ENCODE peak calls at places on chromosome 9, in ten cellular contexts. U, W, Q, C, F, Y, E, Z, O and K are unnamed samples.

GRCh38 chr9:14710804-14711203 is 11.7 kb downstream of the CER1 start:
- DNase-seq in U (no peak), W (no peak), Q (no peak), C (no peak), F (no peak), Y (no peak), E (peak), Z (no peak), O (no peak), K (no peak)

GRCh38 chr9:69131682-69132081 is 42.4 kb upstream of the TJP2 start:
- DNase-seq in U (no peak), W (no peak), Q (no peak), C (peak), F (no peak), Y (no peak), E (no peak), Z (no peak), O (no peak), K (peak)

GRCh38 chr9:121735065-121735791 is 83.8 kb downstream of the DAB2IP start:
- DNase-seq in U (no peak), W (peak), Q (no peak), C (no peak), F (peak), Y (no peak), E (no peak), Z (no peak), O (no peak), K (peak)

GRCh38 chr9:136462664-136463063 is 20.2 kb downstream of the SEC16A start:
- DNase-seq in U (no peak), W (no peak), Q (no peak), C (no peak), F (no peak), Y (no peak), E (no peak), Z (no peak), O (no peak), K (no peak)

GRCh38 chr9:25716220-25716872 is 38.1 kb upstream of the TUSC1 start:
- DNase-seq in U (no peak), W (no peak), Q (no peak), C (peak), F (no peak), Y (no peak), E (peak), Z (no peak), O (no peak), K (peak)

GRCh38 chr9:97518909-97519307 is 17.4 kb downstream of the TMOD1 start:
- DNase-seq in U (no peak), W (no peak), Q (no peak), C (peak), F (no peak), Y (no peak), E (peak), Z (no peak), O (no peak), K (no peak)

GRCh38 chr9:69980591-69980990 is 63.1 kb upstream of the MAMDC2 start:
- DNase-seq in U (no peak), W (no peak), Q (no peak), C (no peak), F (no peak), Y (no peak), E (no peak), Z (no peak), O (no peak), K (no peak)

GRCh38 chr9:129737479-129738269 is 15.2 kb downstream of the PTGES start:
- DNase-seq in U (peak), W (peak), Q (peak), C (no peak), F (peak), Y (peak), E (no peak), Z (peak), O (peak), K (peak)

GRCh38 chr9:22111871-22112247 is 102.8 kb upstream of the CDKN2B start:
- DNase-seq in U (no peak), W (no peak), Q (no peak), C (peak), F (no peak), Y (no peak), E (no peak), Z (no peak), O (no peak), K (no peak)

GRCh38 chr9:115213777-115214428 is 95.9 kb upstream of the TNC start:
- DNase-seq in U (no peak), W (no peak), Q (no peak), C (peak), F (no peak), Y (no peak), E (peak), Z (no peak), O (no peak), K (peak)

GRCh38 chr9:16532681-16533450 is 337.6 kb downstream of the BNC2 start:
- DNase-seq in U (no peak), W (no peak), Q (no peak), C (peak), F (no peak), Y (no peak), E (peak), Z (no peak), O (no peak), K (no peak)

GRCh38 chr9:76789850-76790249 is 25.6 kb downstream of the PCA3 start:
- DNase-seq in U (no peak), W (no peak), Q (no peak), C (no peak), F (no peak), Y (no peak), E (no peak), Z (no peak), O (no peak), K (no peak)

GRCh38 chr9:6413365-6414263 is 615 bp downstream of the UHRF2 start:
- DNase-seq in U (peak), W (peak), Q (peak), C (no peak), F (peak), Y (peak), E (no peak), Z (no peak), O (peak), K (peak)

GRCh38 chr9:79193001-79193400 is 378.8 kb upstream of the TLE4 start:
- DNase-seq in U (no peak), W (no peak), Q (no peak), C (peak), F (no peak), Y (no peak), E (peak), Z (no peak), O (no peak), K (no peak)

GRCh38 chr9:133989554-133990365 is 2.4 kb downstream of the VAV2 start:
- DNase-seq in U (no peak), W (no peak), Q (no peak), C (no peak), F (no peak), Y (peak), E (no peak), Z (no peak), O (no peak), K (peak)

GRCh38 chr9:22060831-22061383 is 51.8 kb upstream of the CDKN2B start:
- DNase-seq in U (no peak), W (no peak), Q (no peak), C (no peak), F (no peak), Y (peak), E (no peak), Z (no peak), O (no peak), K (no peak)

GRCh38 chr9:137878146-137878941 is 762 bp downstream of the CACNA1B start:
- DNase-seq in U (no peak), W (peak), Q (peak), C (no peak), F (peak), Y (peak), E (no peak), Z (no peak), O (no peak), K (no peak)

GRCh38 chr9:121989010-121989409 is 104.1 kb downstream of the TTLL11 start:
- DNase-seq in U (no peak), W (no peak), Q (no peak), C (no peak), F (no peak), Y (no peak), E (no peak), Z (no peak), O (no peak), K (peak)

GRCh38 chr9:137294684-137295312 is 7.3 kb downstream of the NRARP start:
- DNase-seq in U (no peak), W (no peak), Q (peak), C (no peak), F (peak), Y (peak), E (no peak), Z (no peak), O (no peak), K (no peak)

GRCh38 chr9:121362813-121363585 is 7.1 kb downstream of the STOM start:
- DNase-seq in U (no peak), W (no peak), Q (no peak), C (peak), F (no peak), Y (no peak), E (peak), Z (no peak), O (no peak), K (no peak)

GRCh38 chr9:38024036-38024681 is 44.9 kb downstream of the SHB start:
- DNase-seq in U (no peak), W (no peak), Q (peak), C (peak), F (no peak), Y (no peak), E (no peak), Z (no peak), O (peak), K (peak)

GRCh38 chr9:128412120-128412790 is 8.4 kb upstream of the CERCAM start:
- DNase-seq in U (peak), W (peak), Q (peak), C (no peak), F (peak), Y (peak), E (no peak), Z (peak), O (peak), K (peak)

GRCh38 chr9:13586726-13587392 is 307.4 kb upstream of the MPDZ start:
- DNase-seq in U (no peak), W (no peak), Q (no peak), C (no peak), F (no peak), Y (peak), E (no peak), Z (no peak), O (no peak), K (no peak)

GRCh38 chr9:17613723-17614122 is 34.9 kb downstream of the SH3GL2 start:
- DNase-seq in U (no peak), W (no peak), Q (no peak), C (peak), F (no peak), Y (no peak), E (peak), Z (no peak), O (no peak), K (no peak)

GRCh38 chr9:36245906-36246305 is 12.3 kb downstream of the GNE start:
- DNase-seq in U (no peak), W (no peak), Q (no peak), C (no peak), F (no peak), Y (no peak), E (no peak), Z (no peak), O (no peak), K (no peak)

GRCh38 chr9:734831-735511 is 106.5 kb upstream of the DMRT1 start:
- DNase-seq in U (no peak), W (no peak), Q (peak), C (peak), F (no peak), Y (peak), E (peak), Z (no peak), O (peak), K (no peak)

GRCh38 chr9:1332161-1332560 is 282.0 kb downstream of the DMRT2 start:
- DNase-seq in U (no peak), W (no peak), Q (no peak), C (peak), F (no peak), Y (no peak), E (peak), Z (no peak), O (no peak), K (no peak)

GRCh38 chr9:101737705-101738565 is 512 bp downstream of the GRIN3A start:
- DNase-seq in U (no peak), W (peak), Q (peak), C (no peak), F (peak), Y (peak), E (no peak), Z (no peak), O (no peak), K (peak)

GRCh38 chr9:117649126-117649525 is 55.1 kb upstream of the TLR4 start:
- DNase-seq in U (no peak), W (no peak), Q (no peak), C (no peak), F (no peak), Y (no peak), E (no peak), Z (no peak), O (no peak), K (no peak)

GRCh38 chr9:29126783-29127182 is 1553.5 kb upstream of the C9orf72 start:
- DNase-seq in U (no peak), W (no peak), Q (no peak), C (no peak), F (no peak), Y (no peak), E (no peak), Z (no peak), O (no peak), K (no peak)

GRCh38 chr9:13369426-13369825 is 89.9 kb upstream of the MPDZ start:
- DNase-seq in U (no peak), W (no peak), Q (no peak), C (no peak), F (no peak), Y (no peak), E (no peak), Z (no peak), O (no peak), K (no peak)

GRCh38 chr9:130630506-130631330 is 33.7 kb upstream of the PRDM12 start:
- DNase-seq in U (no peak), W (no peak), Q (no peak), C (no peak), F (no peak), Y (peak), E (no peak), Z (no peak), O (no peak), K (no peak)

GRCh38 chr9:70362952-70363351 is 51.5 kb downstream of the KLF9 start:
- DNase-seq in U (no peak), W (no peak), Q (no peak), C (peak), F (no peak), Y (no peak), E (peak), Z (no peak), O (no peak), K (no peak)

GRCh38 chr9:111661802-111662491 is 542 bp downstream of the GNG10 start:
- DNase-seq in U (peak), W (peak), Q (peak), C (no peak), F (peak), Y (peak), E (peak), Z (no peak), O (peak), K (peak)

GRCh38 chr9:136539427-136540412 is 6.1 kb downstream of the NOTCH1 start:
- DNase-seq in U (peak), W (peak), Q (peak), C (no peak), F (peak), Y (peak), E (no peak), Z (peak), O (peak), K (peak)

GRCh38 chr9:88197016-88197415 is 58.7 kb upstream of the SPATA31C2 start:
- DNase-seq in U (no peak), W (no peak), Q (no peak), C (no peak), F (no peak), Y (peak), E (no peak), Z (no peak), O (no peak), K (no peak)

GRCh38 chr9:137785704-137786161 is 91.8 kb upstream of the CACNA1B start:
- DNase-seq in U (no peak), W (no peak), Q (no peak), C (no peak), F (no peak), Y (no peak), E (no peak), Z (no peak), O (no peak), K (no peak)